ENCODE peak calls at places on chromosomes 11 and 22, in five cellular contexts. One of them, this sample, is unnamed.

GRCh38 chr22:26168199-26168915 is 905 bp upstream of the SEZ6L start:
- DNase-seq in NCI-H510A: no peak
- DNase-seq in HEK293T: no peak
- DNase-seq in CD4-positive, alpha-beta T cell: no peak
- DNase-seq in activated CD4-positive, alpha-beta T cell treated with anti-CD3 and anti-CD28 coated beads, Interleukin-2, amount 10 ng/mL, durations not matched to agents 7 days and 5 days: no peak
- DNase-seq in this sample: no peak

GRCh38 chr11:26849009-26849408 is 127.1 kb upstream of the SLC5A12 start:
- DNase-seq in NCI-H510A: no peak
- DNase-seq in CD4-positive, alpha-beta T cell: no peak
- DNase-seq in HEK293T: peak; percentile 6
- DNase-seq in activated CD4-positive, alpha-beta T cell treated with anti-CD3 and anti-CD28 coated beads, Interleukin-2, amount 10 ng/mL, durations not matched to agents 7 days and 5 days: no peak
- DNase-seq in this sample: no peak

GRCh38 chr22:41576877-41577276 is 12.8 kb downstream of the PMM1 start:
- DNase-seq in NCI-H510A: peak; percentile 21
- DNase-seq in CD4-positive, alpha-beta T cell: peak; percentile 7
- DNase-seq in activated CD4-positive, alpha-beta T cell treated with anti-CD3 and anti-CD28 coated beads, Interleukin-2, amount 10 ng/mL, durations not matched to agents 7 days and 5 days: peak; percentile 56
- DNase-seq in HEK293T: peak; percentile 78
- DNase-seq in this sample: no peak

GRCh38 chr11:120431633-120432032 is 79.9 kb upstream of the GRIK4 start:
- DNase-seq in CD4-positive, alpha-beta T cell: no peak
- DNase-seq in activated CD4-positive, alpha-beta T cell treated with anti-CD3 and anti-CD28 coated beads, Interleukin-2, amount 10 ng/mL, durations not matched to agents 7 days and 5 days: no peak
- DNase-seq in NCI-H510A: no peak
- DNase-seq in HEK293T: peak; percentile 32
- DNase-seq in this sample: no peak

GRCh38 chr11:724063-724732 is 18.2 kb downstream of the EPS8L2 start:
- DNase-seq in activated CD4-positive, alpha-beta T cell treated with anti-CD3 and anti-CD28 coated beads, Interleukin-2, amount 10 ng/mL, durations not matched to agents 7 days and 5 days: no peak
- DNase-seq in NCI-H510A: no peak
- DNase-seq in HEK293T: no peak
- DNase-seq in CD4-positive, alpha-beta T cell: no peak
- DNase-seq in this sample: no peak

GRCh38 chr11:62575156-62575555 is 1.5 kb upstream of the EEF1G start:
- DNase-seq in HEK293T: no peak
- DNase-seq in NCI-H510A: no peak
- DNase-seq in activated CD4-positive, alpha-beta T cell treated with anti-CD3 and anti-CD28 coated beads, Interleukin-2, amount 10 ng/mL, durations not matched to agents 7 days and 5 days: no peak
- DNase-seq in CD4-positive, alpha-beta T cell: no peak
- DNase-seq in this sample: no peak

GRCh38 chr11:7514099-7514725 is 413 bp downstream of the PPFIBP2 start:
- DNase-seq in activated CD4-positive, alpha-beta T cell treated with anti-CD3 and anti-CD28 coated beads, Interleukin-2, amount 10 ng/mL, durations not matched to agents 7 days and 5 days: peak; percentile 26
- DNase-seq in NCI-H510A: no peak
- DNase-seq in CD4-positive, alpha-beta T cell: peak; percentile 13
- DNase-seq in HEK293T: peak; percentile 33
- DNase-seq in this sample: peak; percentile 3

GRCh38 chr11:125170406-125171031 is 6.0 kb downstream of the PKNOX2 start:
- DNase-seq in CD4-positive, alpha-beta T cell: no peak
- DNase-seq in HEK293T: no peak
- DNase-seq in NCI-H510A: no peak
- DNase-seq in activated CD4-positive, alpha-beta T cell treated with anti-CD3 and anti-CD28 coated beads, Interleukin-2, amount 10 ng/mL, durations not matched to agents 7 days and 5 days: no peak
- DNase-seq in this sample: no peak

GRCh38 chr11:46347637-46348311 is 511 bp downstream of the DGKZ start:
- DNase-seq in activated CD4-positive, alpha-beta T cell treated with anti-CD3 and anti-CD28 coated beads, Interleukin-2, amount 10 ng/mL, durations not matched to agents 7 days and 5 days: no peak
- DNase-seq in NCI-H510A: no peak
- DNase-seq in CD4-positive, alpha-beta T cell: no peak
- DNase-seq in HEK293T: no peak
- DNase-seq in this sample: no peak

GRCh38 chr11:108483163-108483562 is 15.0 kb downstream of the POGLUT3 start:
- DNase-seq in HEK293T: no peak
- DNase-seq in NCI-H510A: no peak
- DNase-seq in activated CD4-positive, alpha-beta T cell treated with anti-CD3 and anti-CD28 coated beads, Interleukin-2, amount 10 ng/mL, durations not matched to agents 7 days and 5 days: no peak
- DNase-seq in CD4-positive, alpha-beta T cell: no peak
- DNase-seq in this sample: no peak